ENCODE peak calls at places on chromosomes 2 and 18, in seven cellular contexts. I, X, C, S, R, J and P are unnamed samples.

GRCh38 chr18:35890323-35890722 is 82.2 kb upstream of the RMP24 start:
- DNase-seq in I (no peak), X (no peak), C (no peak), S (no peak), R (no peak), J (no peak), P (no peak)

GRCh38 chr2:72887032-72887835 is at the start of gene SPR:
- DNase-seq in I (peak), X (peak), C (no peak), S (peak), R (peak), J (peak), P (peak)

GRCh38 chr18:46917808-46918600 is 602 bp downstream of the KATNAL2 start:
- DNase-seq in I (no peak), X (peak), C (no peak), S (peak), R (no peak), J (no peak), P (peak)

GRCh38 chr2:111121028-111121872 is 536 bp downstream of the BCL2L11 start:
- DNase-seq in I (no peak), X (peak), C (no peak), S (peak), R (peak), J (peak), P (no peak)

GRCh38 chr2:66439291-66440010 is 4.5 kb downstream of the MEIS1 start:
- DNase-seq in I (no peak), X (peak), C (no peak), S (no peak), R (no peak), J (peak), P (no peak)

GRCh38 chr2:46299365-46300263 is 2.4 kb downstream of the EPAS1 start:
- DNase-seq in I (no peak), X (peak), C (no peak), S (peak), R (peak), J (peak), P (peak)

GRCh38 chr2:223889133-223889769 is 51.9 kb upstream of the AP1S3 start:
- DNase-seq in I (no peak), X (no peak), C (no peak), S (no peak), R (no peak), J (no peak), P (no peak)

GRCh38 chr18:27823053-27823452 is 353.9 kb downstream of the CDH2 start:
- DNase-seq in I (no peak), X (no peak), C (no peak), S (no peak), R (no peak), J (no peak), P (no peak)

GRCh38 chr18:55588001-55588875 is at the start of gene TCF4:
- DNase-seq in I (no peak), X (peak), C (no peak), S (peak), R (no peak), J (peak), P (no peak)

GRCh38 chr2:464562-465309 is 176.8 kb upstream of the ALKAL2 start:
- DNase-seq in I (no peak), X (no peak), C (no peak), S (no peak), R (no peak), J (peak), P (no peak)

GRCh38 chr2:112004246-112004645 is 50.8 kb upstream of the TMEM87B start:
- DNase-seq in I (no peak), X (no peak), C (peak), S (no peak), R (no peak), J (no peak), P (no peak)

GRCh38 chr18:27763936-27764335 is 413.0 kb downstream of the CDH2 start:
- DNase-seq in I (no peak), X (no peak), C (no peak), S (no peak), R (no peak), J (no peak), P (no peak)

GRCh38 chr2:120442923-120443571 is 97.1 kb downstream of the INHBB start:
- DNase-seq in I (peak), X (peak), C (no peak), S (peak), R (no peak), J (no peak), P (no peak)

GRCh38 chr18:21489119-21489750 is 111.3 kb downstream of the ESCO1 start:
- DNase-seq in I (peak), X (peak), C (no peak), S (peak), R (peak), J (peak), P (peak)

GRCh38 chr18:8749492-8749891 is 44.1 kb downstream of the MTCL1 start:
- DNase-seq in I (no peak), X (no peak), C (no peak), S (no peak), R (no peak), J (no peak), P (no peak)

GRCh38 chr18:8747440-8747937 is 42.1 kb downstream of the MTCL1 start:
- DNase-seq in I (no peak), X (no peak), C (no peak), S (no peak), R (no peak), J (no peak), P (no peak)

GRCh38 chr18:8751692-8752091 is 46.3 kb downstream of the MTCL1 start:
- DNase-seq in I (no peak), X (no peak), C (no peak), S (no peak), R (no peak), J (no peak), P (no peak)

GRCh38 chr18:8752329-8752728 is 47.0 kb downstream of the MTCL1 start:
- DNase-seq in I (no peak), X (no peak), C (no peak), S (no peak), R (no peak), J (no peak), P (no peak)

DNA sequence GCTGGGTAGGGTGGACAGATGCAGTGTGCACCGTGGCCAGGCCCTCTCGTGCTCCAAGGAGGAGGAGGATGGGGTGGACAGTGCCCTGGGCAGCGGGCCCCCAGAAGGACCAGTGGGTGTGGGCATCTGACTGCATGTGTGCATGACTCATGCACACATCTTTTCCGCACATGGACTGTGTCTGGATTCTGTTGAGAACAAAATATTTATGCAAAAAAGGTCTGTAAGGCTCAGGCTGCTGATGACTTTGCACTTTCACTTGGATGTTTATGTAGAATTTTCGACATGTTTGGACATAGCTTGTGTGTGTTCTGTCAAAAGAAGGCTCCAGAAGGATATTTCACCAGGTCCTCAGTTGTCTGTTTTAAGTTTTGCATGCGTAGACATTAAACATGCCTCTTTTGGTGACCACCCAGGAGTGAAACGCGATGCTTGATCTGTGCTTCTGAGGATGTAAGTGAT is 45.6 kb downstream of the MTCL1 start:
- DNase-seq in I (no peak), X (no peak), C (no peak), S (no peak), R (no peak), J (peak), P (no peak)
- TF ChIP-seq JUND in I (no peak), X (no peak), C (no peak), S (peak), R (no peak), J (peak), P (no peak)

GRCh38 chr2:82258151-82258550 is 1953.6 kb upstream of the LRRTM1 start:
- DNase-seq in I (no peak), X (no peak), C (no peak), S (no peak), R (no peak), J (no peak), P (no peak)
- TF ChIP-seq JUND in I (no peak), X (no peak), C (no peak), S (no peak), R (no peak), J (no peak), P (no peak)

DNA sequence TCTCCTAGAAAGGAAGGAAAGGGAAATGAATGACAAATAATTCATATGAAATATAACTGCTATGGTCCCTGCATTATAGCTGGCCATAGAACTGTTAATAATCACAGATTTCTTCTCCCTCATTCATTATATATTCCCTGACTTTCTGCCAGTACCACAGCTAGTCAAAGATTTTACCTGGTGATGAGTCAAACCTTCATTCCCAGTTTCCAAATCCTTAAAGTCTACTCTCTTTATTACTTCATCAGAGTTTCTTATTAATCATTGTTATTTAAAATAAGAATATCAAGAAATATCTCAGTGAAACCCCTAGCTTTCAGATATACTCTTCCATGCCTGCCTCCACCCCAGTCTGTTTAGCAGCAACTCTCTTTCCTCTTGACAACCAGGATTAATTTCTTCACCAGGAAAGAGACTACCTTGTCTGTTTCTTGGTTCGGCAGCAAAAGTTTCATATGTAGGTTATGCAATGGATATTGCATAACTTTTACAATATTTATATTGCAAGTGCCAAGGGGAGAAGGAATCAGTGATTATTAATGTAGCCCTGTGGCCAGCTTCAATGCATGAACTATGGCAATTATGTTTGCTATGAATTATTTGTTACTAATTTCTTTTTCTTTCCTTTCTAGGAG is 533.8 kb downstream of the FBXO15 start:
- DNase-seq in I (no peak), X (no peak), C (no peak), S (no peak), R (no peak), J (no peak), P (no peak)
- TF ChIP-seq JUND in I (no peak), X (no peak), C (no peak), S (no peak), R (no peak), J (no peak), P (no peak)

GRCh38 chr2:128442053-128442751 is 123.5 kb upstream of the HS6ST1 start:
- DNase-seq in I (no peak), X (peak), C (no peak), S (peak), R (peak), J (no peak), P (peak)

GRCh38 chr2:128444816-128445532 is 126.3 kb upstream of the HS6ST1 start:
- DNase-seq in I (no peak), X (peak), C (no peak), S (no peak), R (no peak), J (no peak), P (no peak)

GRCh38 chr2:128445533-128445900 is 126.8 kb upstream of the HS6ST1 start:
- DNase-seq in I (no peak), X (no peak), C (no peak), S (no peak), R (no peak), J (no peak), P (no peak)

GRCh38 chr2:128442891-128443302 is 124.2 kb upstream of the HS6ST1 start:
- DNase-seq in I (no peak), X (peak), C (no peak), S (peak), R (no peak), J (no peak), P (no peak)

DNA sequence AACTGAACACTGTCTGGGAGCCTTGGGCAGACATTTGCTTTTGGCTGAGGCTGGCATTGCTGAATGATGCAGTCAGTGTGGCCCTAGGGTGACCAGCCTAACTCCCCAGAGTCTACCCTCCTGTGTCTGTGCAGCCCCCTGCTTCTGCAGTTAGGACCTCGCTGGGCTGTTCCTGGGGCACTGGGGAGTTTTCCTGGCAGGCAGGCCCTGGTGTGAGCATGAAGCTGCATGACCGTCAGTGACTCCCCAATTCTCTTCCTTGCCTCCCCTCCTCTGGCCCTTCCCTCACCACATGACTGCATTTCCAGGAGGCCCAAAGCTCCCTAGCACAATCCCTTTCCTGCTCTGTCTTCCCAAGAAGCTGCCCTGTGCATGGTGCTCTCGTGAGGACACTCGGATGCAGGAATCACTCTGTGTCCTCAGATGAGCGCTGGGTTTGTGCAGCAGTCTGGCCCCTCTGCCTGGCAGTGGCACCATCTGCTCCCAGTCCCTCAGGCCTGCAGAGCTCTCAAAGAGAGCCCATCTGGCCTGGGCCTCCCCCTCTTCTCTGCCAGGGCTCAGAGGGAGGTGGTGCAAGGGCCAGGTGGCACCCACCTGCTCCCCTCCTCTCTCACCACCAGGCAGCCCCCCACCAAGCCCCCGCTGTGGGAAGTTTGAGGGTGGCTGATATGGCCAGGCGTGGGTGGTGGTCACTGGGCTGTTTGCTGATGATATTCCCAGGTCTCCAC is 125.5 kb upstream of the HS6ST1 start:
- DNase-seq in I (no peak), X (peak), C (no peak), S (no peak), R (no peak), J (peak), P (no peak)
- TF ChIP-seq JUND in I (no peak), X (no peak), C (no peak), S (no peak), R (no peak), J (no peak), P (no peak)